ENCODE peak calls at places on chromosomes 5 and 9, in four cellular contexts. R, S, I and K are unnamed samples.

GRCh38 chr5:107370569-107370968 is 300.2 kb downstream of the EFNA5 start:
- DNase-seq in I (no peak), R (no peak), S (no peak), K (no peak)

GRCh38 chr5:120134944-120135343 is 329.2 kb upstream of the PRR16 start:
- DNase-seq in S (no peak), R (no peak), I (no peak), K (no peak)

GRCh38 chr9:12958279-12958678 is 183.5 kb downstream of the LURAP1L start:
- DNase-seq in I (no peak), R (no peak), S (no peak), K (no peak)

GRCh38 chr9:16627967-16628366 is 242.5 kb downstream of the BNC2 start:
- DNase-seq in S (no peak), I (no peak), R (no peak), K (no peak)

GRCh38 chr5:138807182-138807581 is 54.0 kb downstream of the CTNNA1 start:
- DNase-seq in R (no peak), I (no peak), S (no peak), K (no peak)

GRCh38 chr5:154737667-154738320 is 17.4 kb upstream of the LARP1 start:
- DNase-seq in S (no peak), I (no peak), R (no peak), K (no peak)

GRCh38 chr5:39671421-39672110 is 246.8 kb upstream of the DAB2 start:
- DNase-seq in S (no peak), R (no peak), I (no peak), K (no peak)

GRCh38 chr5:169181785-169182184 is 119.2 kb downstream of the SLIT3 start:
- DNase-seq in S (no peak), R (no peak), I (no peak), K (no peak)

GRCh38 chr9:124739360-124739759 is 31.8 kb downstream of the NR6A1 start:
- DNase-seq in S (no peak), I (no peak), R (no peak), K (no peak)

GRCh38 chr9:74521009-74521408 is 23.9 kb downstream of the RORB start:
- DNase-seq in S (no peak), R (no peak), I (no peak), K (no peak)

GRCh38 chr5:8102714-8103113 is 233.8 kb downstream of the MTRR start:
- DNase-seq in I (no peak), S (no peak), R (no peak), K (no peak)

GRCh38 chr5:85462957-85463356 is 1078.3 kb upstream of the EDIL3 start:
- DNase-seq in R (no peak), S (no peak), I (no peak), K (no peak)

GRCh38 chr5:132830436-132831094 is at the start of gene SHROOM1:
- DNase-seq in I (peak), R (peak), S (no peak), K (no peak)

GRCh38 chr5:16934123-16934522 is 2.0 kb downstream of the MYO10 start:
- DNase-seq in I (peak), R (peak), S (no peak), K (no peak)